ENCODE peak calls at places on chromosomes 2 and 18, in ten cellular contexts. One of them, this sample, is unnamed.

GRCh38 chr2:217981084-217981730 is 21.6 kb downstream of the TNS1 start:
- DNase-seq in epithelial cell of proximal tubule: no peak
- DNase-seq in AG04450: no peak
- DNase-seq in uterus: no peak
- DNase-seq in B cell: no peak
- DNase-seq in CD4-positive, alpha-beta T cell: no peak
- DNase-seq in NB4: no peak
- DNase-seq in GM10248: no peak
- DNase-seq in OCI-LY7: no peak
- DNase-seq in kidney: no peak
- DNase-seq in this sample: peak

GRCh38 chr2:112768432-112768831 is 4.0 kb upstream of the CKAP2L start:
- DNase-seq in epithelial cell of proximal tubule: no peak
- DNase-seq in AG04450: no peak
- DNase-seq in uterus: no peak
- DNase-seq in B cell: no peak
- DNase-seq in CD4-positive, alpha-beta T cell: no peak
- DNase-seq in NB4: no peak
- DNase-seq in GM10248: no peak
- DNase-seq in OCI-LY7: no peak
- DNase-seq in kidney: no peak
- DNase-seq in this sample: no peak

GRCh38 chr2:160210599-160211138 is 10.6 kb upstream of the ITGB6 start:
- DNase-seq in epithelial cell of proximal tubule: no peak
- DNase-seq in AG04450: no peak
- DNase-seq in uterus: peak
- DNase-seq in B cell: peak
- DNase-seq in CD4-positive, alpha-beta T cell: peak
- DNase-seq in NB4: peak
- DNase-seq in GM10248: peak
- DNase-seq in OCI-LY7: peak
- DNase-seq in kidney: no peak
- DNase-seq in this sample: peak

GRCh38 chr2:217370391-217370790 is 510.5 kb upstream of the TNP1 start:
- DNase-seq in epithelial cell of proximal tubule: peak
- DNase-seq in AG04450: no peak
- DNase-seq in uterus: no peak
- DNase-seq in B cell: no peak
- DNase-seq in CD4-positive, alpha-beta T cell: no peak
- DNase-seq in NB4: peak
- DNase-seq in GM10248: no peak
- DNase-seq in OCI-LY7: no peak
- DNase-seq in kidney: no peak
- DNase-seq in this sample: no peak

GRCh38 chr2:218398437-218399390 is 954 bp upstream of the CTDSP1 start:
- DNase-seq in epithelial cell of proximal tubule: no peak
- DNase-seq in AG04450: no peak
- DNase-seq in uterus: peak
- DNase-seq in B cell: peak
- DNase-seq in CD4-positive, alpha-beta T cell: peak
- DNase-seq in NB4: peak
- DNase-seq in GM10248: peak
- DNase-seq in OCI-LY7: peak
- DNase-seq in kidney: peak
- DNase-seq in this sample: peak

GRCh38 chr2:132384491-132385186 is 32.0 kb upstream of the GPR39 start:
- DNase-seq in epithelial cell of proximal tubule: no peak
- DNase-seq in AG04450: no peak
- DNase-seq in uterus: no peak
- DNase-seq in B cell: peak
- DNase-seq in CD4-positive, alpha-beta T cell: no peak
- DNase-seq in NB4: peak
- DNase-seq in GM10248: no peak
- DNase-seq in OCI-LY7: peak
- DNase-seq in kidney: no peak
- DNase-seq in this sample: no peak

GRCh38 chr18:41814651-41815050 is 140.4 kb upstream of the PIK3C3 start:
- DNase-seq in epithelial cell of proximal tubule: no peak
- DNase-seq in AG04450: no peak
- DNase-seq in uterus: no peak
- DNase-seq in B cell: no peak
- DNase-seq in CD4-positive, alpha-beta T cell: no peak
- DNase-seq in NB4: peak
- DNase-seq in GM10248: no peak
- DNase-seq in OCI-LY7: no peak
- DNase-seq in kidney: no peak
- DNase-seq in this sample: no peak

GRCh38 chr2:11177871-11178598 is 22.8 kb downstream of the SLC66A3 start:
- DNase-seq in epithelial cell of proximal tubule: no peak
- DNase-seq in AG04450: no peak
- DNase-seq in uterus: no peak
- DNase-seq in B cell: no peak
- DNase-seq in CD4-positive, alpha-beta T cell: no peak
- DNase-seq in NB4: no peak
- DNase-seq in GM10248: no peak
- DNase-seq in OCI-LY7: no peak
- DNase-seq in kidney: no peak
- DNase-seq in this sample: no peak

GRCh38 chr2:102033028-102033749 is 41.4 kb downstream of the IL1R2 start:
- DNase-seq in epithelial cell of proximal tubule: peak
- DNase-seq in AG04450: peak
- DNase-seq in uterus: peak
- DNase-seq in B cell: peak
- DNase-seq in CD4-positive, alpha-beta T cell: no peak
- DNase-seq in NB4: peak
- DNase-seq in GM10248: peak
- DNase-seq in OCI-LY7: no peak
- DNase-seq in kidney: peak
- DNase-seq in this sample: peak

GRCh38 chr2:158969717-158970521 is 1.5 kb downstream of the TANC1 start:
- DNase-seq in epithelial cell of proximal tubule: no peak
- DNase-seq in AG04450: no peak
- DNase-seq in uterus: peak
- DNase-seq in B cell: peak
- DNase-seq in CD4-positive, alpha-beta T cell: no peak
- DNase-seq in NB4: peak
- DNase-seq in GM10248: no peak
- DNase-seq in OCI-LY7: no peak
- DNase-seq in kidney: peak
- DNase-seq in this sample: peak

GRCh38 chr18:57353137-57353939 is 981 bp downstream of the ST8SIA3 start:
- DNase-seq in epithelial cell of proximal tubule: no peak
- DNase-seq in AG04450: no peak
- DNase-seq in uterus: no peak
- DNase-seq in B cell: no peak
- DNase-seq in CD4-positive, alpha-beta T cell: no peak
- DNase-seq in NB4: no peak
- DNase-seq in GM10248: no peak
- DNase-seq in OCI-LY7: no peak
- DNase-seq in kidney: no peak
- DNase-seq in this sample: no peak

DNA sequence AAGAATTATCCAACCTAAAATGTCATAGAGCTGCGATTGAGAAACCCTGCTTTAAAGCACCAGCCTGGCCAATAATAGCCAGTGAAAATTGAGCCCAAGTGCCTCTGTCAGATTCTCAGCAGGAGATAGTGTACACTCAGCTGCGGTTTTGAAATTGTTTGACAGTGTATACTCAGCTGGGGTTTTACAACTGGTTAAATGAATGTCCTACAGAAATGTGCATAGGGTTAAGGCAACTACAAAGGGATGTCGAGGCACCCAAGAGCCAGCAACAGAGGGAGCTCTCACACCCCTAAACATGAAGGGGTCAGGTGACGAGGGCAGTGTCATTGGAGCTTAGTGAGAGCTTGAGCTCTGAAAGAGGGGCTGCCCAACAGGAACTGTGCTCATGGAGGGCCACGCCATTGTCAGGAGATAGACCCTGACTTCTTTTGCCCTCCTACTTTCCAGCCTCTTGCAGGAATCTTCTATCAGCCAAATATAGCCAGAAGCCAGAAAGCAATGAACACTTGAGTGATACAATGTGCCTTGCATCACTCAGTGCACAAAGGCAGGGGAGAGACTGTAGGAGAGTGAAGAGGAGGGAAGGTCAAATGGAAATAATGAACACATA is 15.1 kb downstream of the ACTG2 start:
- DNase-seq in epithelial cell of proximal tubule: no peak
- DNase-seq in AG04450: no peak
- DNase-seq in uterus: no peak
- DNase-seq in B cell: peak
- DNase-seq in CD4-positive, alpha-beta T cell: peak
- DNase-seq in NB4: peak
- DNase-seq in GM10248: peak
- DNase-seq in OCI-LY7: peak
- DNase-seq in kidney: no peak
- DNase-seq in this sample: no peak
- TF ChIP-seq CTCF in epithelial cell of proximal tubule: peak
- TF ChIP-seq CTCF in AG04450: peak
- TF ChIP-seq CTCF in uterus: no peak
- TF ChIP-seq CTCF in B cell: peak
- TF ChIP-seq CTCF in CD4-positive, alpha-beta T cell: peak
- TF ChIP-seq CTCF in NB4: peak
- TF ChIP-seq CTCF in GM10248: peak
- TF ChIP-seq CTCF in OCI-LY7: peak
- TF ChIP-seq CTCF in kidney: no peak
- TF ChIP-seq CTCF in this sample: peak

DNA sequence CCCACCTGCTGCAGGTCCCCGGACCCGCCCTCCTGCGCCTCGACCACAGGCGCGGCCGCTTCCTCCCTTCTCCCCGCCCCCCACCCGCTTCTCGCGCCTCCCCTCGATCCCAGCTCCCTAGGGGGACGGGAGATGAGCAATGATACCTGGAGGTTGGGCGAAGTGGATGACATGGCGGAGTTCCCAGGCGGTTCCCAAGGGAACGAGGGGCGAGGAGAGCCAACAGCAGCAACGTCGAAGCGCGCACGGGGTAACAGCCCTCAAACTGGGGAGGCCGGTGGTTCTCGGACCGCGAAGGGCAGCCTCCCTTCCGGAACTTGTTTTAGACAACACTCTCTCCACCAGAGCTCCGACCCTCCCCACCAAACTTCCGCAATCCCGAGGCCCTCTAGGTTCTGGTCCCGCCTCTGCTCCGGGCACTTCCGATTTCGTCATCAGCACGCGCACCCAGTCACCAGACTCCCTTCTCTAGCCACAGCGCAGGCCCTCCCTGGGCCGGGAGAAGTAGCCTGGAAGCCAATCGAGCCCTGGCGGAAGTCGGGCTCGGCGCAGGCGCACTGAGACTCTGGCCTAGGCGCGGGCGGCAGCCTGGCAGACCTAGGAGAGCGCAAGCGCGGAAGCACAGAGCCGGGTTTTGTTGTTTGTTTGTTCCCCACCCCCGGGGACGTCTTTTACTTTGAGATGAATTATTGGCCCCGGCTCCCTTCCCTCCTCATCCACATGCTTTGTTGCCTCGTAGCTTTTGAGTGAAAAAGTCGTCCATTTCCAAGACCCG is at the start of gene VPS4B:
- DNase-seq in epithelial cell of proximal tubule: peak
- DNase-seq in AG04450: peak
- DNase-seq in uterus: peak
- DNase-seq in B cell: peak
- DNase-seq in CD4-positive, alpha-beta T cell: peak
- DNase-seq in NB4: peak
- DNase-seq in GM10248: peak
- DNase-seq in OCI-LY7: peak
- DNase-seq in kidney: peak
- DNase-seq in this sample: peak
- TF ChIP-seq CTCF in epithelial cell of proximal tubule: peak
- TF ChIP-seq CTCF in AG04450: no peak
- TF ChIP-seq CTCF in uterus: peak
- TF ChIP-seq CTCF in B cell: peak
- TF ChIP-seq CTCF in CD4-positive, alpha-beta T cell: no peak
- TF ChIP-seq CTCF in NB4: no peak
- TF ChIP-seq CTCF in GM10248: no peak
- TF ChIP-seq CTCF in OCI-LY7: no peak
- TF ChIP-seq CTCF in kidney: no peak
- TF ChIP-seq CTCF in this sample: no peak

DNA sequence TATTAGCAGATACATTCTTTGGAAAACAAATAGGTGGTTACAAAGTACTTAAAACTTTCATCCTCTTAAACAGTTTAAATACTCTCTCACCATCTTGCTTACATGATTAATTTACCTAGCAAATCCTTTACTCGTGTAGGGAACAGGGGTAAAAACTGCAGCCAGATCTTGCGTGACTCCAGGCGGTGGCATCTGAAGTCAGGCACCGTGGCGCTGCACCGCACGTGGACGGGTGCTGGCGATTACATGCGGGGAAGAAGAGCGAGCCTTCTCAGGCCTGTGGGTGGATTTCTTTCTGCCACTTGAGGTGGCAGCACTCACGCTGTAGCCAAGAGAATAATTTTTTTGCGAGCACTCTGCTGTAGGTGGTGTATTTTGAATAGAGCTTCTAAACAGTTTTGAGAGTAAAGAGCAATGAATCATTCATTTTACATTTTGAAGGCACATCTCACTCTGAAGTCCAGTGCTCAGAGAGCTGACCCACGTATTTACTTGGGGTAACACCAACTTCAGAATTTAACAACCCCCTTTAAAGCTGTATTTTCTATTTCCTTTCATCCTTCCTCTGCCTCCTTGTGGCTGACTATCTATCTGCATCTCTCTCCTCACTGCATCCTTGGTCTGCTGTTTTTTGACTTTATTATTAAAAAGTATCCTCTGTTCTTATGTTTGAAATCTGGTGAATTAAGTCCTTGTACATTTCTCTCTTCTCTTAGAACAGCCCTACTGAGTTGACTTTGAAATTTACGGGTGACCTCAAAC is 68.9 kb downstream of the EPAS1 start:
- DNase-seq in epithelial cell of proximal tubule: no peak
- DNase-seq in AG04450: no peak
- DNase-seq in uterus: no peak
- DNase-seq in B cell: no peak
- DNase-seq in CD4-positive, alpha-beta T cell: no peak
- DNase-seq in NB4: no peak
- DNase-seq in GM10248: no peak
- DNase-seq in OCI-LY7: no peak
- DNase-seq in kidney: peak
- DNase-seq in this sample: no peak
- TF ChIP-seq CTCF in epithelial cell of proximal tubule: peak
- TF ChIP-seq CTCF in AG04450: peak
- TF ChIP-seq CTCF in uterus: no peak
- TF ChIP-seq CTCF in B cell: no peak
- TF ChIP-seq CTCF in CD4-positive, alpha-beta T cell: no peak
- TF ChIP-seq CTCF in NB4: peak
- TF ChIP-seq CTCF in GM10248: peak
- TF ChIP-seq CTCF in OCI-LY7: peak
- TF ChIP-seq CTCF in kidney: no peak
- TF ChIP-seq CTCF in this sample: no peak

GRCh38 chr2:60992985-60993392 is 24.5 kb upstream of the PEX13 start:
- DNase-seq in epithelial cell of proximal tubule: no peak
- DNase-seq in AG04450: no peak
- DNase-seq in uterus: no peak
- DNase-seq in B cell: peak
- DNase-seq in CD4-positive, alpha-beta T cell: no peak
- DNase-seq in NB4: peak
- DNase-seq in GM10248: peak
- DNase-seq in OCI-LY7: peak
- DNase-seq in kidney: peak
- DNase-seq in this sample: no peak

GRCh38 chr2:60995376-60995775 is 22.1 kb upstream of the PEX13 start:
- DNase-seq in epithelial cell of proximal tubule: no peak
- DNase-seq in AG04450: no peak
- DNase-seq in uterus: no peak
- DNase-seq in B cell: peak
- DNase-seq in CD4-positive, alpha-beta T cell: no peak
- DNase-seq in NB4: no peak
- DNase-seq in GM10248: no peak
- DNase-seq in OCI-LY7: no peak
- DNase-seq in kidney: no peak
- DNase-seq in this sample: no peak

GRCh38 chr2:60998628-60999545 is 18.6 kb upstream of the PEX13 start:
- DNase-seq in epithelial cell of proximal tubule: no peak
- DNase-seq in AG04450: peak
- DNase-seq in uterus: no peak
- DNase-seq in B cell: peak
- DNase-seq in CD4-positive, alpha-beta T cell: no peak
- DNase-seq in NB4: peak
- DNase-seq in GM10248: peak
- DNase-seq in OCI-LY7: peak
- DNase-seq in kidney: no peak
- DNase-seq in this sample: no peak
- TF ChIP-seq CTCF in epithelial cell of proximal tubule: peak
- TF ChIP-seq CTCF in AG04450: peak
- TF ChIP-seq CTCF in uterus: peak
- TF ChIP-seq CTCF in B cell: peak
- TF ChIP-seq CTCF in CD4-positive, alpha-beta T cell: peak
- TF ChIP-seq CTCF in NB4: peak
- TF ChIP-seq CTCF in GM10248: peak
- TF ChIP-seq CTCF in OCI-LY7: peak
- TF ChIP-seq CTCF in kidney: peak
- TF ChIP-seq CTCF in this sample: peak

This sample was measured in lung.